ENCODE peak calls at places on chromosomes 7 and 10, in seven cellular contexts. One of them, this sample, is unnamed.
A peak's percentile ranks its signal among the peaks of the same experiment; 100 is the strongest.

GRCh38 chr10:130740788-130741785 is 570.4 kb downstream of the TCERG1L start:
- DNase-seq in right lobe of liver: no peak
- DNase-seq in heart left ventricle: peak; percentile 23
- DNase-seq in prostate gland: no peak
- DNase-seq in breast epithelium: no peak
- DNase-seq in gastrocnemius medialis: no peak
- DNase-seq in A549: no peak
- DNase-seq in this sample: no peak

GRCh38 chr10:124743188-124744046 is 761 bp downstream of the FAM53B start:
- DNase-seq in right lobe of liver: no peak
- DNase-seq in heart left ventricle: no peak
- DNase-seq in prostate gland: no peak
- DNase-seq in breast epithelium: no peak
- DNase-seq in gastrocnemius medialis: peak; percentile 62
- DNase-seq in A549: peak; percentile 54
- DNase-seq in this sample: no peak

GRCh38 chr7:72919256-72919775 is 5.6 kb upstream of the POM121 start:
- DNase-seq in right lobe of liver: no peak
- DNase-seq in heart left ventricle: no peak
- DNase-seq in prostate gland: no peak
- DNase-seq in breast epithelium: no peak
- DNase-seq in gastrocnemius medialis: no peak
- DNase-seq in A549: no peak
- DNase-seq in this sample: no peak

GRCh38 chr7:129975309-129975708 is 22.5 kb upstream of the UBE2H start:
- DNase-seq in right lobe of liver: no peak
- DNase-seq in heart left ventricle: no peak
- DNase-seq in prostate gland: no peak
- DNase-seq in breast epithelium: no peak
- DNase-seq in gastrocnemius medialis: no peak
- DNase-seq in A549: no peak
- DNase-seq in this sample: no peak

GRCh38 chr10:119829429-119829828 is 43.2 kb downstream of the MCMBP start:
- DNase-seq in right lobe of liver: no peak
- DNase-seq in heart left ventricle: no peak
- DNase-seq in prostate gland: no peak
- DNase-seq in breast epithelium: no peak
- DNase-seq in gastrocnemius medialis: no peak
- DNase-seq in A549: no peak
- DNase-seq in this sample: no peak

GRCh38 chr10:70268376-70268775 is 15.4 kb downstream of the NPFFR1 start:
- DNase-seq in right lobe of liver: no peak
- DNase-seq in heart left ventricle: no peak
- DNase-seq in prostate gland: no peak
- DNase-seq in breast epithelium: no peak
- DNase-seq in gastrocnemius medialis: no peak
- DNase-seq in A549: no peak
- DNase-seq in this sample: no peak

GRCh38 chr10:74208081-74208480 is 57.1 kb downstream of the ADK start:
- DNase-seq in right lobe of liver: no peak
- DNase-seq in heart left ventricle: no peak
- DNase-seq in prostate gland: no peak
- DNase-seq in breast epithelium: no peak
- DNase-seq in gastrocnemius medialis: peak; percentile 81
- DNase-seq in A549: no peak
- DNase-seq in this sample: no peak

GRCh38 chr10:49369216-49370162 is 26.4 kb downstream of the DRGX start:
- DNase-seq in right lobe of liver: no peak
- DNase-seq in heart left ventricle: no peak
- DNase-seq in prostate gland: no peak
- DNase-seq in breast epithelium: no peak
- DNase-seq in gastrocnemius medialis: no peak
- DNase-seq in A549: no peak
- DNase-seq in this sample: no peak

GRCh38 chr7:102221961-102222360 is 64.7 kb upstream of the SH2B2 start:
- DNase-seq in right lobe of liver: no peak
- DNase-seq in heart left ventricle: no peak
- DNase-seq in prostate gland: no peak
- DNase-seq in breast epithelium: no peak
- DNase-seq in gastrocnemius medialis: no peak
- DNase-seq in A549: no peak
- DNase-seq in this sample: no peak

GRCh38 chr7:45709168-45710034 is 135.2 kb downstream of the ADCY1 start:
- DNase-seq in right lobe of liver: no peak
- DNase-seq in heart left ventricle: peak; percentile 20
- DNase-seq in prostate gland: no peak
- DNase-seq in breast epithelium: peak; percentile 13
- DNase-seq in gastrocnemius medialis: peak; percentile 70
- DNase-seq in A549: no peak
- DNase-seq in this sample: no peak

GRCh38 chr10:113735913-113736312 is 15.6 kb upstream of the PLEKHS1 start:
- DNase-seq in right lobe of liver: no peak
- DNase-seq in heart left ventricle: no peak
- DNase-seq in prostate gland: peak; percentile 42
- DNase-seq in breast epithelium: no peak
- DNase-seq in gastrocnemius medialis: no peak
- DNase-seq in A549: peak; percentile 16
- DNase-seq in this sample: no peak

GRCh38 chr7:135712796-135713195 is 15.2 kb downstream of the SLC13A4 start:
- DNase-seq in right lobe of liver: no peak
- DNase-seq in heart left ventricle: no peak
- DNase-seq in prostate gland: no peak
- DNase-seq in breast epithelium: no peak
- DNase-seq in gastrocnemius medialis: no peak
- DNase-seq in A549: no peak
- DNase-seq in this sample: no peak

GRCh38 chr7:103083210-103083609 is 8.3 kb downstream of the ARMC10 start:
- DNase-seq in right lobe of liver: no peak
- DNase-seq in heart left ventricle: no peak
- DNase-seq in prostate gland: no peak
- DNase-seq in breast epithelium: no peak
- DNase-seq in gastrocnemius medialis: no peak
- DNase-seq in A549: no peak
- DNase-seq in this sample: no peak

GRCh38 chr7:158133515-158134271 is 453.9 kb downstream of the PTPRN2 start:
- DNase-seq in right lobe of liver: no peak
- DNase-seq in heart left ventricle: no peak
- DNase-seq in prostate gland: no peak
- DNase-seq in breast epithelium: no peak
- DNase-seq in gastrocnemius medialis: no peak
- DNase-seq in A549: no peak
- DNase-seq in this sample: no peak

GRCh38 chr10:18523025-18523424 is 128.4 kb downstream of the NSUN6 start:
- DNase-seq in right lobe of liver: no peak
- DNase-seq in heart left ventricle: no peak
- DNase-seq in prostate gland: no peak
- DNase-seq in breast epithelium: no peak
- DNase-seq in gastrocnemius medialis: no peak
- DNase-seq in A549: no peak
- DNase-seq in this sample: no peak

GRCh38 chr7:98418636-98419315 is 17.9 kb upstream of the BAIAP2L1 start:
- DNase-seq in right lobe of liver: peak; percentile 95
- DNase-seq in heart left ventricle: no peak
- DNase-seq in prostate gland: no peak
- DNase-seq in breast epithelium: no peak
- DNase-seq in gastrocnemius medialis: no peak
- DNase-seq in A549: peak; percentile 100
- DNase-seq in this sample: no peak

GRCh38 chr10:74011762-74012161 is 13.8 kb downstream of the VCL start:
- DNase-seq in right lobe of liver: no peak
- DNase-seq in heart left ventricle: peak; percentile 39
- DNase-seq in prostate gland: no peak
- DNase-seq in breast epithelium: no peak
- DNase-seq in gastrocnemius medialis: no peak
- DNase-seq in A549: no peak
- DNase-seq in this sample: peak; percentile 54

GRCh38 chr7:88912852-88913251 is 117.3 kb upstream of the TEX47 start:
- DNase-seq in right lobe of liver: no peak
- DNase-seq in heart left ventricle: no peak
- DNase-seq in prostate gland: no peak
- DNase-seq in breast epithelium: no peak
- DNase-seq in gastrocnemius medialis: no peak
- DNase-seq in A549: no peak
- DNase-seq in this sample: no peak

GRCh38 chr10:78572565-78572964 is 496.2 kb upstream of the ZMIZ1 start:
- DNase-seq in right lobe of liver: no peak
- DNase-seq in heart left ventricle: no peak
- DNase-seq in prostate gland: no peak
- DNase-seq in breast epithelium: no peak
- DNase-seq in gastrocnemius medialis: peak; percentile 63
- DNase-seq in A549: no peak
- DNase-seq in this sample: peak; percentile 65

GRCh38 chr10:131811239-131812011 is 89.4 kb upstream of the PPP2R2D start:
- DNase-seq in right lobe of liver: no peak
- DNase-seq in heart left ventricle: peak; percentile 6
- DNase-seq in prostate gland: no peak
- DNase-seq in breast epithelium: no peak
- DNase-seq in gastrocnemius medialis: no peak
- DNase-seq in A549: no peak
- DNase-seq in this sample: no peak

GRCh38 chr7:26515462-26515861 is 223.8 kb downstream of the SNX10 start:
- DNase-seq in right lobe of liver: no peak
- DNase-seq in heart left ventricle: no peak
- DNase-seq in prostate gland: peak; percentile 43
- DNase-seq in breast epithelium: peak; percentile 35
- DNase-seq in gastrocnemius medialis: no peak
- DNase-seq in A549: no peak
- DNase-seq in this sample: no peak

DNA sequence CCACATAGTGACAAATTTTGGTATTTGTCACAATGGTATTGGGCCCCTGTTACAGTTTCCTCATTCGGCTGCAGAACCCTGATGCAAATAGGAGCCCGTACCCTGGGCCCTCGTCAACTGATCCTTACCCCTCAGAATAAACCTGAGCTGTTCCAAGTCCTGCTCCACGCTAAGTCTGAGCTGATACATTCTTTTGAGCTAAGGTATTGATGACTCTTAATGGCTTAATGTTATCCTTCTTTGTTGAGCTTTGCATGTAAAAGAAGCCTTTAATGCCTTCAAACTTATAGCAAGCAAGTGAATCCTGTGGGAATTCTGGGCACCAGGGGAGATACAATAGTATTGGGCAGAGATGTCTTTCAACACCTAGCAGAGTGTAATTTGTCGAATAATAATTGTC is 31.8 kb downstream of the GATA3 start:
- DNase-seq in right lobe of liver: no peak
- DNase-seq in heart left ventricle: no peak
- DNase-seq in prostate gland: no peak
- DNase-seq in breast epithelium: no peak
- DNase-seq in gastrocnemius medialis: no peak
- DNase-seq in A549: no peak
- DNase-seq in this sample: no peak
- H3K4me1 ChIP-seq in right lobe of liver: no peaks in the 10 kb centered on the region
- H3K4me1 ChIP-seq in heart left ventricle: no peaks in the 10 kb centered on the region
- H3K4me1 ChIP-seq in prostate gland: no peaks in the 10 kb centered on the region
- H3K4me1 ChIP-seq in breast epithelium: no peaks in the 10 kb centered on the region
- H3K4me1 ChIP-seq in gastrocnemius medialis: no peaks in the 10 kb centered on the region
- H3K4me1 ChIP-seq in A549: no peaks in the 10 kb centered on the region
- H3K4me1 ChIP-seq in this sample: no peaks in the 10 kb centered on the region

GRCh38 chr10:8043569-8044306 is 10.8 kb upstream of the GATA3 start:
- DNase-seq in right lobe of liver: peak; percentile 27
- DNase-seq in heart left ventricle: no peak
- DNase-seq in prostate gland: no peak
- DNase-seq in breast epithelium: no peak
- DNase-seq in gastrocnemius medialis: no peak
- DNase-seq in A549: no peak
- DNase-seq in this sample: no peak
- H3K4me3 ChIP-seq in right lobe of liver: no peak overlapping the region
- H3K4me3 ChIP-seq in heart left ventricle: no peak overlapping the region
- H3K4me3 ChIP-seq in prostate gland: no peak overlapping the region
- H3K4me3 ChIP-seq in breast epithelium: no peak overlapping the region
- H3K4me3 ChIP-seq in gastrocnemius medialis: no peak overlapping the region
- H3K4me3 ChIP-seq in A549: no peak overlapping the region
- H3K4me3 ChIP-seq in this sample: no peak overlapping the region

DNA sequence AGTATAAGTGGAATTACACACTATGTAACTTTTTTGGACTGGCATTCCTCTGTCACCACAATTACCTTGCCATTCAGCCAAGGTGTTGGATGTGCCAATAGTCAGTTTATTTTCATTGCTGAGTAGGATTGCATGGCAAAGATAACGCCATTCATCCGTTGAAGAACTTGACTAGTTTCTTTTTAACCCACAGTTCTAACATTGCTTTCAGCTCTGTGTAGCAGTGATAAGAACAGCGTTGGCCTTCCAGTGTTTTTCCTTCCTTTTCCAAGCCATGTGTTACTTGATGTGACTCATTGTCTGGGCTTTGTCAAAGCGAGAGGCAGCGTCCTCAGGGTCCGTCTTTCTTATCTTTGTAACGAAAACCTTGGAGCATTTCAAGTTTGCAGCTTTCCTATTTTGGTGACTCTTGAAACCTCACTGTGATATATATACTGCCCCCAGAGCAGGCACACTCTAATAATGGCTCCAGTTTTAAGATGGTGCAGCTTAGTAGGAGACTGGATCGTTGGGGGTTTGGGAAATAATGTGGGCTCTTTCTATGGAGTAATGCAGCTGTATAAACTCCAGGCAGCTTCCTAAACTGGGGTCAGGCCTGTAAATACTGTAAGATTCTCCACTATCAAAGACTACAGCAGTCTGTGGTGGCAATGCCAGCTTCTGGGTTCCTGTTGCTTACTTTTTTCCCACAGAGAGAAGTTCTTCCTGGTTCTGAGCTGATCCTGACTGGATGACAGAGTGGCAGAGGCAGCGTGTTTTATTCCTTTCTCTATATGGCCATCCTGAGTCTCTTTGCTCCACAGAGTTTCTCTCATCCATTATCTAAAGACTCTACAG is 41.7 kb downstream of the AKR1E2 start:
- DNase-seq in right lobe of liver: no peak
- DNase-seq in heart left ventricle: no peak
- DNase-seq in prostate gland: no peak
- DNase-seq in breast epithelium: no peak
- DNase-seq in gastrocnemius medialis: no peak
- DNase-seq in A549: no peak
- DNase-seq in this sample: no peak
- TF ChIP-seq POLR2A in right lobe of liver: no peak
- TF ChIP-seq POLR2A in heart left ventricle: no peak
- TF ChIP-seq POLR2A in prostate gland: no peak
- TF ChIP-seq POLR2A in breast epithelium: no peak
- TF ChIP-seq POLR2A in gastrocnemius medialis: no peak
- TF ChIP-seq POLR2A in A549: no peak
- TF ChIP-seq POLR2A in this sample: no peak

GRCh38 chr7:50613473-50613872 is 48.3 kb upstream of the DDC start:
- DNase-seq in right lobe of liver: no peak
- DNase-seq in heart left ventricle: no peak
- DNase-seq in prostate gland: no peak
- DNase-seq in breast epithelium: no peak
- DNase-seq in gastrocnemius medialis: no peak
- DNase-seq in A549: no peak
- DNase-seq in this sample: no peak

GRCh38 chr7:50608196-50608906 is 43.1 kb upstream of the DDC start:
- DNase-seq in right lobe of liver: no peak
- DNase-seq in heart left ventricle: no peak
- DNase-seq in prostate gland: no peak
- DNase-seq in breast epithelium: no peak
- DNase-seq in gastrocnemius medialis: no peak
- DNase-seq in A549: no peak
- DNase-seq in this sample: no peak

GRCh38 chr7:50612704-50613103 is 47.5 kb upstream of the DDC start:
- DNase-seq in right lobe of liver: no peak
- DNase-seq in heart left ventricle: no peak
- DNase-seq in prostate gland: no peak
- DNase-seq in breast epithelium: no peak
- DNase-seq in gastrocnemius medialis: no peak
- DNase-seq in A549: no peak
- DNase-seq in this sample: no peak

GRCh38 chr7:50607524-50608125 is 42.4 kb upstream of the DDC start:
- DNase-seq in right lobe of liver: no peak
- DNase-seq in heart left ventricle: no peak
- DNase-seq in prostate gland: no peak
- DNase-seq in breast epithelium: no peak
- DNase-seq in gastrocnemius medialis: no peak
- DNase-seq in A549: no peak
- DNase-seq in this sample: no peak

GRCh38 chr7:50610521-50611277 is 45.5 kb upstream of the DDC start:
- DNase-seq in right lobe of liver: no peak
- DNase-seq in heart left ventricle: no peak
- DNase-seq in prostate gland: no peak
- DNase-seq in breast epithelium: no peak
- DNase-seq in gastrocnemius medialis: no peak
- DNase-seq in A549: no peak
- DNase-seq in this sample: no peak
- H3K4me1 ChIP-seq in right lobe of liver: peaks cover 15% of the 10 kb centered on the region
- H3K4me1 ChIP-seq in heart left ventricle: no peaks in the 10 kb centered on the region
- H3K4me1 ChIP-seq in prostate gland: no peaks in the 10 kb centered on the region
- H3K4me1 ChIP-seq in breast epithelium: no peaks in the 10 kb centered on the region
- H3K4me1 ChIP-seq in gastrocnemius medialis: peaks cover 12% of the 10 kb centered on the region
- H3K4me1 ChIP-seq in A549: no peaks in the 10 kb centered on the region
- H3K4me1 ChIP-seq in this sample: no peaks in the 10 kb centered on the region